ENCODE peak calls at places on chromosomes 5 and 9, in six cellular contexts. W is CD8-positive, alpha-beta memory T cell; K is HCT116; Y is osteocyte; Z is DMS53; V is mesendoderm. J is an unnamed sample.

GRCh38 chr5:10507575-10508024 is 56.3 kb upstream of the ANKRD33B start:
- DNase-seq in K (no peak), Y (no peak), V (no peak), W (no peak), Z (no peak), J (no peak)

GRCh38 chr9:81380504-81380903 is 308.8 kb downstream of the TLE1 start:
- DNase-seq in Y (no peak), Z (no peak), K (no peak), V (no peak), W (no peak), J (no peak)

GRCh38 chr9:78235771-78236510 is at the start of gene CEP78:
- DNase-seq in V (peak), Z (peak), Y (peak), W (peak), K (peak), J (peak)

GRCh38 chr9:130034570-130034969 is 8.4 kb downstream of the FNBP1 start:
- DNase-seq in Y (no peak), Z (no peak), V (no peak), K (no peak), W (no peak), J (no peak)

GRCh38 chr5:51664491-51665294 is 281.4 kb downstream of the ISL1 start:
- DNase-seq in Z (no peak), Y (no peak), V (no peak), W (no peak), K (no peak), J (no peak)

GRCh38 chr5:42984307-42984706 is 55.8 kb downstream of the ANXA2R start:
- DNase-seq in Y (no peak), V (no peak), W (no peak), Z (no peak), K (no peak), J (no peak)

GRCh38 chr5:134458676-134459403 is 47.2 kb upstream of the CDKN2AIPNL start:
- DNase-seq in K (no peak), V (no peak), Z (peak), Y (no peak), W (no peak), J (no peak)

GRCh38 chr9:137272241-137273094 is 5.1 kb upstream of the TOR4A start:
- DNase-seq in Y (peak), W (no peak), K (no peak), V (no peak), Z (peak), J (no peak)

GRCh38 chr5:123119334-123119986 is 30.4 kb downstream of the PRDM6 start:
- DNase-seq in Y (no peak), V (peak), W (no peak), K (peak), Z (no peak), J (no peak)

GRCh38 chr9:34046784-34047379 is 1.8 kb downstream of the UBAP2 start:
- DNase-seq in Y (no peak), W (no peak), K (no peak), V (peak), Z (peak), J (no peak)

GRCh38 chr5:1732955-1733354 is 66.7 kb downstream of the MRPL36 start:
- DNase-seq in K (no peak), W (no peak), Y (no peak), V (no peak), Z (no peak), J (no peak)

GRCh38 chr5:65722575-65723424 is 795 bp downstream of the NLN start:
- DNase-seq in Y (no peak), Z (peak), V (peak), W (no peak), K (peak), J (peak)

GRCh38 chr5:94248175-94248875 is 370.1 kb downstream of the KIAA0825 start:
- DNase-seq in V (no peak), W (no peak), Y (no peak), Z (no peak), K (no peak), J (no peak)

GRCh38 chr5:130032807-130033206 is 128.5 kb downstream of the CHSY3 start:
- DNase-seq in K (no peak), Y (no peak), W (no peak), Z (no peak), V (no peak), J (no peak)

GRCh38 chr9:132412089-132412488 is 2.1 kb downstream of the CFAP77 start:
- DNase-seq in W (no peak), V (peak), Y (no peak), Z (peak), K (peak), J (no peak)

GRCh38 chr5:140570058-140570457 is 5.4 kb downstream of the SLC35A4 start:
- DNase-seq in W (no peak), Y (peak), V (no peak), Z (no peak), K (no peak), J (no peak)

GRCh38 chr9:95587071-95587964 is 70.5 kb upstream of the PTCH1 start:
- DNase-seq in W (no peak), Y (no peak), V (no peak), K (no peak), Z (peak), J (no peak)

GRCh38 chr5:94855543-94855942 is 237.1 kb downstream of the SLF1 start:
- DNase-seq in Z (no peak), K (no peak), W (no peak), Y (no peak), V (no peak), J (no peak)

GRCh38 chr5:98663521-98663920 is 109.9 kb upstream of the RGMB start:
- DNase-seq in K (no peak), Y (no peak), Z (no peak), W (no peak), V (no peak), J (no peak)

GRCh38 chr5:367358-368130 is 46.0 kb downstream of the AHRR start:
- DNase-seq in V (no peak), Z (no peak), K (no peak), W (no peak), Y (peak), J (no peak)

GRCh38 chr5:113574417-113574816 is 60.9 kb downstream of the YTHDC2 start:
- DNase-seq in W (no peak), K (no peak), V (no peak), Y (no peak), Z (peak), J (no peak)

GRCh38 chr5:99060306-99061261 is 131.8 kb upstream of the CHD1 start:
- DNase-seq in K (peak), Z (peak), V (peak), Y (peak), W (peak), J (peak)

GRCh38 chr5:446864-447263 is 3.9 kb downstream of the EXOC3 start:
- DNase-seq in Y (no peak), V (peak), K (peak), Z (peak), W (no peak), J (no peak)

GRCh38 chr5:71924980-71925379 is 182.3 kb upstream of the MAP1B start:
- DNase-seq in Z (peak), W (no peak), Y (no peak), V (peak), K (no peak), J (peak)

GRCh38 chr5:141598389-141599360 is 20.1 kb downstream of the DIAPH1 start:
- DNase-seq in W (no peak), V (no peak), Y (no peak), K (no peak), Z (no peak), J (no peak)

GRCh38 chr5:54457094-54457531 is 1.6 kb downstream of the HSPB3 start:
- DNase-seq in W (no peak), V (peak), K (no peak), Y (no peak), Z (no peak), J (no peak)

GRCh38 chr5:4938941-4939546 is 201.1 kb upstream of the ADAMTS16 start:
- DNase-seq in Y (no peak), K (no peak), V (no peak), Z (no peak), W (no peak), J (no peak)